ENCODE peak calls at places on chromosome 1, in five cellular contexts. B is OCI-LY7; P is ELF-1; O is CD8-positive, alpha-beta memory T cell; H is amniotic stem cell. L is an unnamed sample.
A peak's percentile ranks its signal among the peaks of the same experiment; 100 is the strongest.

GRCh38 chr1:109823543-109824348 is 60.0 kb upstream of the EPS8L3 start:
- DNase-seq in P (peak; percentile 40), H (no peak), B (no peak), O (no peak), L (no peak)

GRCh38 chr1:20008391-20008841 is 29.0 kb upstream of the PLA2G2A start:
- DNase-seq in P (no peak), B (no peak), H (no peak), O (no peak), L (no peak)

GRCh38 chr1:24875257-24875656 is 54.8 kb downstream of the RUNX3 start:
- DNase-seq in O (no peak), P (peak; percentile 45), B (no peak), H (no peak), L (no peak)

GRCh38 chr1:41532206-41532975 is 47.9 kb upstream of the EDN2 start:
- DNase-seq in H (no peak), P (no peak), B (no peak), O (no peak), L (no peak)

GRCh38 chr1:64112281-64112680 is 91.1 kb upstream of the UBE2U start:
- DNase-seq in B (no peak), H (peak; percentile 21), O (no peak), P (no peak), L (no peak)

GRCh38 chr1:11143401-11143800 is 43.7 kb upstream of the EXOSC10 start:
- DNase-seq in H (no peak), P (no peak), B (no peak), O (no peak), L (no peak)

GRCh38 chr1:50421366-50421748 is 1.9 kb downstream of the DMRTA2 start:
- DNase-seq in H (no peak), O (no peak), B (no peak), P (peak; percentile 30), L (no peak)

GRCh38 chr1:25999419-25999818 is 1.6 kb upstream of the PAFAH2 start:
- DNase-seq in P (no peak), H (no peak), O (no peak), B (no peak), L (no peak)

GRCh38 chr1:105934806-105935205 is 1121.7 kb upstream of the PRMT6 start:
- DNase-seq in B (no peak), P (no peak), O (no peak), H (no peak), L (no peak)

GRCh38 chr1:32886012-32886827 is at the start of gene HPCA:
- DNase-seq in P (peak; percentile 87), B (no peak), H (no peak), O (peak; percentile 21), L (no peak)

GRCh38 chr1:6979003-6979577 is 193.8 kb downstream of the CAMTA1 start:
- DNase-seq in H (no peak), B (no peak), P (no peak), O (no peak), L (no peak)

GRCh38 chr1:200802865-200803512 is 64.3 kb downstream of the CAMSAP2 start:
- DNase-seq in O (peak; percentile 62), B (peak; percentile 77), H (peak; percentile 58), P (peak; percentile 92), L (peak; percentile 50)

GRCh38 chr1:1776672-1777393 is 1.4 kb downstream of the NADK start:
- DNase-seq in B (peak; percentile 40), O (no peak), H (no peak), P (no peak), L (no peak)